ENCODE peak calls at places on chromosomes 11 and 22, in four cellular contexts. X is suprapubic skin, U is GM12892, M is endothelial cell of umbilical vein. S is an unnamed sample.

GRCh38 chr11:44566952-44567875 is 1.8 kb downstream of the CD82 start:
- DNase-seq in X (no peak), U (no peak), M (no peak), S (no peak)

GRCh38 chr11:120186408-120186798 is 24.4 kb upstream of the OAF start:
- DNase-seq in X (no peak), U (no peak), M (no peak), S (no peak)

GRCh38 chr11:44315947-44316387 is 6.0 kb upstream of the ALX4 start:
- DNase-seq in X (no peak), U (no peak), M (peak), S (no peak)

GRCh38 chr11:45285931-45286632 is at the start of gene SYT13:
- DNase-seq in X (no peak), U (no peak), M (no peak), S (no peak)

GRCh38 chr11:125465701-125466100 is 30.4 kb downstream of the FEZ1 start:
- DNase-seq in X (no peak), U (no peak), M (no peak), S (no peak)

GRCh38 chr11:123561046-123561781 is 93.2 kb downstream of the SCN3B start:
- DNase-seq in X (peak), U (no peak), M (no peak), S (no peak)

GRCh38 chr22:19120829-19121630 is 1.2 kb downstream of the DGCR2 start:
- DNase-seq in X (no peak), U (no peak), M (no peak), S (no peak)

GRCh38 chr11:102435688-102436087 is 16.9 kb downstream of the TMEM123 start:
- DNase-seq in X (no peak), U (no peak), M (no peak), S (no peak)

GRCh38 chr11:96036863-96037262 is 113.0 kb upstream of the MTMR2 start:
- DNase-seq in X (no peak), U (no peak), M (no peak), S (no peak)

GRCh38 chr11:16184588-16184987 is 171.8 kb downstream of the SOX6 start:
- DNase-seq in X (no peak), U (no peak), M (peak), S (no peak)

GRCh38 chr22:47043835-47044721 is 281.6 kb downstream of the TBC1D22A start:
- DNase-seq in X (no peak), U (no peak), M (peak), S (peak)

GRCh38 chr11:73243093-73243485 is 25.0 kb downstream of the P2RY2 start:
- DNase-seq in X (no peak), U (no peak), M (no peak), S (no peak)

GRCh38 chr22:45059296-45059695 is 49.5 kb upstream of the PHF21B start:
- DNase-seq in X (no peak), U (no peak), M (no peak), S (no peak)

GRCh38 chr11:28566643-28567042 is 458.5 kb downstream of the METTL15 start:
- DNase-seq in X (no peak), U (no peak), M (peak), S (no peak)

GRCh38 chr11:61777234-61778090 is 14.9 kb downstream of the TMEM258 start:
- DNase-seq in X (no peak), U (peak), M (peak), S (peak)

DNA sequence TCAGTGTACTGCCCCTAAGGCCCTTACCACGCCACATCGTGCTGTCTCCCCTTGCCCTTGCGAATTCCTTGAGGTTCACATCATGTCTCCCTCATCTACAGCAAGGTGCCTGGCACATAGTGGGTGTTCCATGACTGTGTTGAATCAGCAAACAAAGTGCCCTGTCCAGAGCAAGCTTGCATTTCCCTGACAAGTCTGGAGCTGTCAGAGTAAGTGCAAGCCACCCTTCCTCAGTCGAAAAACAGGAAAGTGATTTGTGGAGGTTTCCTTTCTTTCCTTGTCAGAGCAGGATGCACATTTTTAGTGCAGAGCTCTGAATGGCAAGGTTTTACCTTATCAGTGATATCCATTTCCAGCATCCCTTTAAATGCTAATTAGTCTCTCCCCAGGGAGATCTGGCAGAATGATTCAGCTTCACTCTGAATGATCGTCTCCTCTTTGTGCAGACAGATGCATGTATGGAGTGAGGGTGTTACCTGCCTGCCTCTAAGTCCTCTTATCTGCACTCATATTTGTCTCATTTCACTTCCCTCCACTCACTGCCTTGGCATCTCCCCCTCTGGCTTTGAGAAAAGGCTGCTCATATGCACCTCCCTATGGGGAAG is 331.2 kb downstream of the TMEM135 start:
- DNase-seq in X (no peak), U (no peak), M (peak), S (no peak)
- TF ChIP-seq POLR2AphosphoS5 in X (no peak), U (no peak), M (peak), S (no peak)

GRCh38 chr22:21591695-21592094 is 24.2 kb downstream of the UBE2L3 start:
- DNase-seq in X (no peak), U (no peak), M (no peak), S (no peak)

GRCh38 chr22:21593406-21594232 is 26.1 kb downstream of the UBE2L3 start:
- DNase-seq in X (no peak), U (no peak), M (no peak), S (no peak)

GRCh38 chr22:21590809-21591641 is 23.5 kb downstream of the UBE2L3 start:
- DNase-seq in X (no peak), U (no peak), M (no peak), S (no peak)

GRCh38 chr22:21594865-21595452 is 27.4 kb downstream of the UBE2L3 start:
- DNase-seq in X (no peak), U (no peak), M (no peak), S (no peak)

GRCh38 chr22:21592422-21592821 is 24.9 kb downstream of the UBE2L3 start:
- DNase-seq in X (no peak), U (no peak), M (no peak), S (no peak)
- TF ChIP-seq POLR2AphosphoS5 in X (no peak), U (no peak), M (no peak), S (no peak)

GRCh38 chr22:27686534-27686933 is 115.0 kb downstream of the MN1 start:
- DNase-seq in X (no peak), U (no peak), M (peak), S (no peak)
- TF ChIP-seq POLR2AphosphoS5 in X (no peak), U (no peak), M (no peak), S (no peak)

DNA sequence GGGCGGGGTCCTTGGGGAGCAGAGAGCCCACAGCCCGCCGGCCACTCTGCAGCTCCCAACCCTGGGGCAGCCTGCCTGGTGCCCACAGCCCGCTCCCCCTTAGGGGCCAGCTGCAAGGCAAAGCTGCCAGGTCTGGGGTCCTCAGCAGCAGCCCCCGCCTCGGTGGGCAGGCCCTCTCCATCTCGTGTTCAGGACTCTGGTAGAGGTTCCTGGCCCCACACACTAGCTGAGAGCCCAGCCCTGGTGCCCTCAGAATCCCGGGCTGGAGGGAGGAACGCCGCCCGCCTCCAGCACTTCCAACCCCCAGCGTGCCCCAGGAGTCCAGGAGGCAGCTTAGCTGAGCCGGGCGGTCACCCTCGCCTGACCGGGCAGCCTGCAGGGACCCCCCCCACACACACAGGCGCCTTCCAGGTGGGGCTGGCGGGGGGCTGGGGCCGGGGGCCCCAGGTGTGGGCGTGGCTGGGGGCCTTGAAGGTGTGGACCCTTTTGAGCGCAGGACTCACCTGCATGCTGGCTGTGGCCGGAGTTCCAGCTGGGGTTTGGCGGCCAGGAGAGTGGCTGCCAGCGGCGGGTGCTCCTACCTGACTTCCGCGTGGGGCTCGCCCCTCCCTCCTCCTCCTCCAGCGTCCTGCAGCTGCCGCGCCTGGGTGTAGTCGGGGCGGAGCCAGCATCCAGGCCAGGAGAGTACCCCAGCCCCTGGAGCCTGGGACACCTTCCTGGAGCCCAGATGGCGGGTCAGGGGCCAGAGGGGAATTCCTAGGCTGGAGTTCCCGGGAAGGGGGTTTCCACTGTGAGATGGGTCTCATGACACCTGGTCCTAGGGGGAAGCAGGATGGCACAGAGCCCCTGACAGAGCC is at the start of gene ANO9:
- DNase-seq in X (no peak), U (peak), M (no peak), S (peak)
- TF ChIP-seq POLR2AphosphoS5 in X (no peak), U (peak), M (no peak), S (no peak)